ENCODE peak calls at places on chromosomes 2 and 18, in four cellular contexts. One of them, this sample, is unnamed.
A peak's percentile ranks its signal among the peaks of the same experiment; 100 is the strongest.

GRCh38 chr18:3037423-3037915 is 24.5 kb upstream of the LPIN2 start:
- DNase-seq in Caco-2: peak; percentile 51
- DNase-seq in mesothelial cell of epicardium: no peak
- DNase-seq in HFF-Myc: peak; percentile 21
- DNase-seq in this sample: peak; percentile 96

GRCh38 chr2:193963472-193964119 is 1693.4 kb upstream of the SLC39A10 start:
- DNase-seq in HFF-Myc: no peak
- DNase-seq in Caco-2: no peak
- DNase-seq in mesothelial cell of epicardium: no peak
- DNase-seq in this sample: peak; percentile 41

GRCh38 chr2:257429-257828 is 6.4 kb downstream of the SH3YL1 start:
- DNase-seq in HFF-Myc: no peak
- DNase-seq in Caco-2: no peak
- DNase-seq in mesothelial cell of epicardium: no peak
- DNase-seq in this sample: no peak

GRCh38 chr2:177843188-177843587 is 229.4 kb downstream of the PDE11A start:
- DNase-seq in HFF-Myc: no peak
- DNase-seq in mesothelial cell of epicardium: no peak
- DNase-seq in Caco-2: no peak
- DNase-seq in this sample: no peak

GRCh38 chr18:28189400-28190239 is 12.7 kb upstream of the CDH2 start:
- DNase-seq in Caco-2: no peak
- DNase-seq in HFF-Myc: no peak
- DNase-seq in mesothelial cell of epicardium: no peak
- DNase-seq in this sample: peak; percentile 80

GRCh38 chr2:56199492-56199891 is 15.7 kb downstream of the CCDC85A start:
- DNase-seq in HFF-Myc: no peak
- DNase-seq in Caco-2: no peak
- DNase-seq in mesothelial cell of epicardium: no peak
- DNase-seq in this sample: peak; percentile 8

GRCh38 chr2:203330434-203330833 is 2.2 kb downstream of the ABI2 start:
- DNase-seq in mesothelial cell of epicardium: no peak
- DNase-seq in HFF-Myc: no peak
- DNase-seq in Caco-2: no peak
- DNase-seq in this sample: no peak

GRCh38 chr2:219081096-219081495 is 20.4 kb upstream of the IHH start:
- DNase-seq in mesothelial cell of epicardium: no peak
- DNase-seq in Caco-2: no peak
- DNase-seq in HFF-Myc: no peak
- DNase-seq in this sample: no peak

GRCh38 chr2:128410035-128410757 is 91.5 kb upstream of the HS6ST1 start:
- DNase-seq in mesothelial cell of epicardium: peak; percentile 28
- DNase-seq in Caco-2: no peak
- DNase-seq in HFF-Myc: no peak
- DNase-seq in this sample: no peak

GRCh38 chr2:199973703-199974102 is 18.3 kb downstream of the MAIP1 start:
- DNase-seq in mesothelial cell of epicardium: no peak
- DNase-seq in HFF-Myc: no peak
- DNase-seq in Caco-2: no peak
- DNase-seq in this sample: peak; percentile 51

GRCh38 chr18:24014062-24014985 is at the start of gene TTC39C:
- DNase-seq in Caco-2: peak; percentile 38
- DNase-seq in mesothelial cell of epicardium: peak; percentile 71
- DNase-seq in HFF-Myc: no peak
- DNase-seq in this sample: peak; percentile 53

GRCh38 chr2:20351555-20352229 is 1.0 kb upstream of the PUM2 start:
- DNase-seq in HFF-Myc: no peak
- DNase-seq in Caco-2: peak; percentile 74
- DNase-seq in mesothelial cell of epicardium: no peak
- DNase-seq in this sample: no peak

GRCh38 chr2:214075446-214075845 is 335.4 kb upstream of the VWC2L start:
- DNase-seq in HFF-Myc: no peak
- DNase-seq in mesothelial cell of epicardium: no peak
- DNase-seq in Caco-2: no peak
- DNase-seq in this sample: no peak

GRCh38 chr2:234788841-234789240 is 163.0 kb upstream of the SH3BP4 start:
- DNase-seq in HFF-Myc: no peak
- DNase-seq in Caco-2: no peak
- DNase-seq in mesothelial cell of epicardium: no peak
- DNase-seq in this sample: no peak

GRCh38 chr2:61759718-61760117 is 94.1 kb downstream of the FAM161A start:
- DNase-seq in mesothelial cell of epicardium: no peak
- DNase-seq in Caco-2: no peak
- DNase-seq in HFF-Myc: no peak
- DNase-seq in this sample: peak; percentile 88

GRCh38 chr18:73594749-73595148 is 552.9 kb downstream of the FBXO15 start:
- DNase-seq in Caco-2: no peak
- DNase-seq in HFF-Myc: no peak
- DNase-seq in mesothelial cell of epicardium: no peak
- DNase-seq in this sample: no peak

GRCh38 chr2:96838345-96839287 is 5.2 kb downstream of the ANKRD23 start:
- DNase-seq in mesothelial cell of epicardium: no peak
- DNase-seq in HFF-Myc: no peak
- DNase-seq in Caco-2: no peak
- DNase-seq in this sample: no peak

GRCh38 chr18:55998071-55998522 is 410.1 kb upstream of the TCF4 start:
- DNase-seq in HFF-Myc: no peak
- DNase-seq in mesothelial cell of epicardium: no peak
- DNase-seq in Caco-2: no peak
- DNase-seq in this sample: peak; percentile 31

GRCh38 chr2:85796549-85797262 is 42.9 kb downstream of the ATOH8 start:
- DNase-seq in HFF-Myc: no peak
- DNase-seq in Caco-2: peak; percentile 26
- DNase-seq in mesothelial cell of epicardium: no peak
- DNase-seq in this sample: no peak

GRCh38 chr2:197803033-197803444 is 1.4 kb upstream of the PLCL1 start:
- DNase-seq in Caco-2: no peak
- DNase-seq in mesothelial cell of epicardium: no peak
- DNase-seq in HFF-Myc: no peak
- DNase-seq in this sample: peak; percentile 59

GRCh38 chr2:323035-323434 is 35.1 kb upstream of the ALKAL2 start:
- DNase-seq in HFF-Myc: no peak
- DNase-seq in mesothelial cell of epicardium: no peak
- DNase-seq in Caco-2: no peak
- DNase-seq in this sample: no peak

GRCh38 chr2:73156539-73157124 is 43.9 kb upstream of the RAB11FIP5 start:
- DNase-seq in HFF-Myc: no peak
- DNase-seq in Caco-2: no peak
- DNase-seq in mesothelial cell of epicardium: peak; percentile 74
- DNase-seq in this sample: peak; percentile 40
- TF ChIP-seq CTCF in HFF-Myc: peak; percentile 80
- TF ChIP-seq CTCF in Caco-2: peak; percentile 43
- TF ChIP-seq CTCF in mesothelial cell of epicardium: peak; percentile 38
- TF ChIP-seq CTCF in this sample: peak; percentile 92

GRCh38 chr2:238974510-238975166 is 126.8 kb downstream of the TWIST2 start:
- DNase-seq in HFF-Myc: peak; percentile 88
- DNase-seq in Caco-2: no peak
- DNase-seq in mesothelial cell of epicardium: no peak
- DNase-seq in this sample: peak; percentile 74
- TF ChIP-seq CTCF in HFF-Myc: peak; percentile 70
- TF ChIP-seq CTCF in Caco-2: no peak
- TF ChIP-seq CTCF in mesothelial cell of epicardium: no peak
- TF ChIP-seq CTCF in this sample: peak; percentile 36

DNA sequence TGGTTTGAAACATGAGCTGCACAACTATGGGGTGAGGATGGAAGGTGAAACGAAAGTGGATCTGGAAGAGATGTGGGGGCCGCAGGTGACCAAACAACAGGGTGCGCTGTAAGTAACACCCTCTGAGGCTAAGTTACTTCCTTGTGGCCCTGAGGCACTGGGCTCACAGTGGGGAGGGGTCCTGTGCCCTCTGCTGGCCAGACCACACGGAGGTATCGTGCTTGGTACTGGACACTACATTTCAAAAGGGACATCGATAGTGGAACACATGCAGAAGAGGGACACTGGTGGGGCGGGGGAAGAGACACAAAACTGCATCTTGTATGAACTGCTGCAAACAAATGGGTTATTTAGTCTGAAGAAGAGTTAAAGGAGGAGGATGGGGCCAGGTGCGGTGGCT is 110.6 kb downstream of the CLIP4 start:
- DNase-seq in Caco-2: no peak
- DNase-seq in mesothelial cell of epicardium: no peak
- DNase-seq in HFF-Myc: no peak
- DNase-seq in this sample: no peak
- TF ChIP-seq CTCF in Caco-2: no peak
- TF ChIP-seq CTCF in mesothelial cell of epicardium: no peak
- TF ChIP-seq CTCF in HFF-Myc: no peak
- TF ChIP-seq CTCF in this sample: no peak

DNA sequence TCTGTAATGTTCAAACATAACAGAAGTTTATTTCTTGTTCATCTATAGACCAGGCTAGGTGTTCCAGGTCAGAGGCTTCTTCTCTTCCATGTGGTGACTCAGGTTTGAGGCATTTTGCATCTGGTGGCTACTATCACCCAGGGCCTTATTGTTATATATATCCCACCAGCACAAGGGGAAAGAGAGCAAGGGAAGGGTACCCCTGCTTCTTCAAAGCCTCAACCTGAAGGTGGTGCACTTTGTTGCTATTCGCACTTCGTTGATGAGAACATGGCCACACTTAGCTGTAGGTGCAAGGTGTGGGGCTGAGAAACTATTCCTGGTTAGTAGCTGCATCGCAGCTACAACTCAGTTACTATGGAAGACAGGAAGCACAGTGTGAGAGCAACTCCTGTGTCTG is 27.4 kb upstream of the SLC3A1 start:
- DNase-seq in HFF-Myc: no peak
- DNase-seq in mesothelial cell of epicardium: no peak
- DNase-seq in Caco-2: peak; percentile 58
- DNase-seq in this sample: no peak
- TF ChIP-seq CTCF in HFF-Myc: no peak
- TF ChIP-seq CTCF in mesothelial cell of epicardium: no peak
- TF ChIP-seq CTCF in Caco-2: peak; percentile 60
- TF ChIP-seq CTCF in this sample: no peak

GRCh38 chr2:29343830-29344229 is 228.6 kb downstream of the CLIP4 start:
- DNase-seq in Caco-2: no peak
- DNase-seq in HFF-Myc: no peak
- DNase-seq in mesothelial cell of epicardium: no peak
- DNase-seq in this sample: no peak
- TF ChIP-seq CTCF in Caco-2: no peak
- TF ChIP-seq CTCF in HFF-Myc: no peak
- TF ChIP-seq CTCF in mesothelial cell of epicardium: no peak
- TF ChIP-seq CTCF in this sample: no peak

DNA sequence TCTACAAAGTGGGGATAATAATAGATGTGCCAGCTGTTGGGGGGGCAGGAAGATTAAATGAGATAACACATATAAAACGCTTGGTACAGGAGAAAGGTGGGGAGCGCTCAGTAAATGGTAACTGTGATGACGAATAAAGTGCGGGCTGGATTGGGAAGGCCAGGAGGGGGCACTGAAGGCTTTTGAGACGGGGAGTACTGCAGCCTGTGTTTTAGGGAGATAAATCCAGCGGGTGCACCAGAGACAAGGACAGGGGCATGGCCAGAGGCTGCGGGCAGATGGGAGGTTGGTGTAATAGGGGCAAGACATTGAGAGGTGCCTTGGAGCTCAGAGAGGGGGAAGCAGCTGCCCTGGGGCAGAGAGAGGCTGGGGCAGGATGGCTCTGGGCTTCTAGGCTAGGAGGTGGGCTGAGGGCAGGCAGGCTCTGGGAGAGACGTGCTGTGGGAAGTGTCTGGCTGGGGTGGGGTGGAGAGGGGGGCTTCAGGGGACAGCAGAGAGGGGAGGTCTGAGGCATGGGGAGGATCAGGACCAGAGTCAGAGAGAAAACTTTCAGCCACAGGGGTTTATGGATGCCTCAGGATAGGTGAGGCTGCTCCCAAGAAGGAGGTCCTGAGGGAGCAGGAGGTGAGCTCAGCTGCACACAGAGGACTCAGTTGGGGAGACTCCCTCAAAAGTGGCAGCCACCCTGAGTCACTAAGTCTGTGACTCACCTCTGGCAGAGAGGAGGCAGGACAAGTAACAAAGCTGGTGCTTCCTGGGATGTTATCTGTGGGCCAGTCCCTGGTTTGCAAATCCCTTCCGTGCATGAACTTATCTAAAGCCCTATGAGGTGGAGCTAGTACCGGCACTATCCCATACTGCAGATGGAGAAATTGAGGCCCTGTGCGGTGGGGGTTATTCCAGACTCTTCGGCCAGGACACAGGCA is 18.9 kb downstream of the TEX44 start:
- DNase-seq in HFF-Myc: no peak
- DNase-seq in mesothelial cell of epicardium: no peak
- DNase-seq in Caco-2: no peak
- DNase-seq in this sample: peak; percentile 94
- TF ChIP-seq CTCF in HFF-Myc: peak; percentile 41
- TF ChIP-seq CTCF in mesothelial cell of epicardium: no peak
- TF ChIP-seq CTCF in Caco-2: no peak
- TF ChIP-seq CTCF in this sample: no peak

This sample was measured in bronchial epithelial cell.